ENCODE peak calls at places on chromosome 17, in six cellular contexts. One of them, this sample, is unnamed.

GRCh38 chr17:17710728-17711541 is 29.7 kb downstream of the RAI1 start:
- DNase-seq in GM06990: no peak
- DNase-seq in RWPE1: peak
- DNase-seq in ovary: peak
- DNase-seq in mammary epithelial cell: peak
- DNase-seq in neural crest cell: no peak
- DNase-seq in this sample: peak

GRCh38 chr17:17942846-17943245 is 29.4 kb downstream of the TOM1L2 start:
- DNase-seq in GM06990: no peak
- DNase-seq in RWPE1: peak
- DNase-seq in ovary: no peak
- DNase-seq in mammary epithelial cell: peak
- DNase-seq in neural crest cell: no peak
- DNase-seq in this sample: peak

GRCh38 chr17:49508061-49508865 is 13.2 kb downstream of the NGFR start:
- DNase-seq in GM06990: no peak
- DNase-seq in RWPE1: peak
- DNase-seq in ovary: no peak
- DNase-seq in mammary epithelial cell: peak
- DNase-seq in neural crest cell: no peak
- DNase-seq in this sample: peak

GRCh38 chr17:82370471-82371332 is 863 bp upstream of the UTS2R start:
- DNase-seq in GM06990: peak
- DNase-seq in RWPE1: no peak
- DNase-seq in ovary: no peak
- DNase-seq in mammary epithelial cell: no peak
- DNase-seq in neural crest cell: no peak
- DNase-seq in this sample: no peak

GRCh38 chr17:78475211-78475610 is 96.8 kb downstream of the PGS1 start:
- DNase-seq in GM06990: peak
- DNase-seq in RWPE1: no peak
- DNase-seq in ovary: no peak
- DNase-seq in mammary epithelial cell: no peak
- DNase-seq in neural crest cell: no peak
- DNase-seq in this sample: no peak

GRCh38 chr17:50893183-50893993 is 27.2 kb upstream of the TOB1 start:
- DNase-seq in GM06990: no peak
- DNase-seq in RWPE1: peak
- DNase-seq in ovary: no peak
- DNase-seq in mammary epithelial cell: peak
- DNase-seq in neural crest cell: peak
- DNase-seq in this sample: peak

GRCh38 chr17:50890675-50891516 is 24.7 kb upstream of the TOB1 start:
- DNase-seq in GM06990: no peak
- DNase-seq in RWPE1: peak
- DNase-seq in ovary: no peak
- DNase-seq in mammary epithelial cell: peak
- DNase-seq in neural crest cell: no peak
- DNase-seq in this sample: no peak

GRCh38 chr17:4872786-4873185 is 26.6 kb upstream of the C17orf107 start:
- DNase-seq in GM06990: no peak
- DNase-seq in RWPE1: no peak
- DNase-seq in ovary: no peak
- DNase-seq in mammary epithelial cell: no peak
- DNase-seq in neural crest cell: no peak
- DNase-seq in this sample: no peak

GRCh38 chr17:67506966-67507365 is 129.9 kb downstream of the PITPNC1 start:
- DNase-seq in GM06990: no peak
- DNase-seq in RWPE1: no peak
- DNase-seq in ovary: no peak
- DNase-seq in mammary epithelial cell: peak
- DNase-seq in neural crest cell: no peak
- DNase-seq in this sample: peak

GRCh38 chr17:82959242-82959930 is 119.6 kb upstream of the ZNF750 start:
- DNase-seq in GM06990: no peak
- DNase-seq in RWPE1: no peak
- DNase-seq in ovary: peak
- DNase-seq in mammary epithelial cell: no peak
- DNase-seq in neural crest cell: no peak
- DNase-seq in this sample: no peak

GRCh38 chr17:14311186-14311705 is 10.4 kb downstream of the HS3ST3B1 start:
- DNase-seq in GM06990: no peak
- DNase-seq in RWPE1: no peak
- DNase-seq in ovary: no peak
- DNase-seq in mammary epithelial cell: no peak
- DNase-seq in neural crest cell: no peak
- DNase-seq in this sample: no peak

GRCh38 chr17:81512984-81513668 is 527 bp upstream of the ACTG1 start:
- DNase-seq in GM06990: peak
- DNase-seq in RWPE1: peak
- DNase-seq in ovary: peak
- DNase-seq in mammary epithelial cell: peak
- DNase-seq in neural crest cell: peak
- DNase-seq in this sample: peak

GRCh38 chr17:17059301-17059890 is 17.1 kb downstream of the MPRIP start:
- DNase-seq in GM06990: no peak
- DNase-seq in RWPE1: no peak
- DNase-seq in ovary: peak
- DNase-seq in mammary epithelial cell: no peak
- DNase-seq in neural crest cell: no peak
- DNase-seq in this sample: no peak

GRCh38 chr17:15909481-15909991 is 35.4 kb upstream of the ADORA2B start:
- DNase-seq in GM06990: no peak
- DNase-seq in RWPE1: no peak
- DNase-seq in ovary: no peak
- DNase-seq in mammary epithelial cell: no peak
- DNase-seq in neural crest cell: no peak
- DNase-seq in this sample: peak

GRCh38 chr17:78661092-78661770 is 84.0 kb upstream of the DNAH17 start:
- DNase-seq in GM06990: no peak
- DNase-seq in RWPE1: peak
- DNase-seq in ovary: peak
- DNase-seq in mammary epithelial cell: peak
- DNase-seq in neural crest cell: no peak
- DNase-seq in this sample: peak

GRCh38 chr17:69606142-69606800 is 191.8 kb downstream of the MAP2K6 start:
- DNase-seq in GM06990: no peak
- DNase-seq in RWPE1: no peak
- DNase-seq in ovary: no peak
- DNase-seq in mammary epithelial cell: no peak
- DNase-seq in neural crest cell: no peak
- DNase-seq in this sample: no peak

GRCh38 chr17:7016406-7016805 is 4.0 kb downstream of the RNASEK start:
- DNase-seq in GM06990: no peak
- DNase-seq in RWPE1: no peak
- DNase-seq in ovary: no peak
- DNase-seq in mammary epithelial cell: no peak
- DNase-seq in neural crest cell: no peak
- DNase-seq in this sample: no peak

GRCh38 chr17:7015587-7016020 is 3.2 kb downstream of the RNASEK start:
- DNase-seq in GM06990: no peak
- DNase-seq in RWPE1: no peak
- DNase-seq in ovary: peak
- DNase-seq in mammary epithelial cell: no peak
- DNase-seq in neural crest cell: no peak
- DNase-seq in this sample: no peak

GRCh38 chr17:7016886-7017826 is 4.7 kb downstream of the RNASEK start:
- DNase-seq in GM06990: no peak
- DNase-seq in RWPE1: no peak
- DNase-seq in ovary: no peak
- DNase-seq in mammary epithelial cell: no peak
- DNase-seq in neural crest cell: no peak
- DNase-seq in this sample: no peak

GRCh38 chr17:7014261-7014994 is 2.0 kb downstream of the RNASEK start:
- DNase-seq in GM06990: peak
- DNase-seq in RWPE1: peak
- DNase-seq in ovary: peak
- DNase-seq in mammary epithelial cell: peak
- DNase-seq in neural crest cell: peak
- DNase-seq in this sample: peak

GRCh38 chr17:7014995-7015586 is 2.7 kb downstream of the RNASEK start:
- DNase-seq in GM06990: no peak
- DNase-seq in RWPE1: no peak
- DNase-seq in ovary: no peak
- DNase-seq in mammary epithelial cell: peak
- DNase-seq in neural crest cell: no peak
- DNase-seq in this sample: peak
- TF ChIP-seq CTCF in GM06990: no peak
- TF ChIP-seq CTCF in RWPE1: peak
- TF ChIP-seq CTCF in ovary: no peak
- TF ChIP-seq CTCF in mammary epithelial cell: no peak
- TF ChIP-seq CTCF in neural crest cell: peak
- TF ChIP-seq CTCF in this sample: no peak

GRCh38 chr17:60141111-60142018 is 8.4 kb upstream of the CA4 start:
- DNase-seq in GM06990: no peak
- DNase-seq in RWPE1: no peak
- DNase-seq in ovary: no peak
- DNase-seq in mammary epithelial cell: no peak
- DNase-seq in neural crest cell: no peak
- DNase-seq in this sample: peak
- TF ChIP-seq CTCF in GM06990: no peak
- TF ChIP-seq CTCF in RWPE1: no peak
- TF ChIP-seq CTCF in ovary: no peak
- TF ChIP-seq CTCF in mammary epithelial cell: no peak
- TF ChIP-seq CTCF in neural crest cell: no peak
- TF ChIP-seq CTCF in this sample: no peak

DNA sequence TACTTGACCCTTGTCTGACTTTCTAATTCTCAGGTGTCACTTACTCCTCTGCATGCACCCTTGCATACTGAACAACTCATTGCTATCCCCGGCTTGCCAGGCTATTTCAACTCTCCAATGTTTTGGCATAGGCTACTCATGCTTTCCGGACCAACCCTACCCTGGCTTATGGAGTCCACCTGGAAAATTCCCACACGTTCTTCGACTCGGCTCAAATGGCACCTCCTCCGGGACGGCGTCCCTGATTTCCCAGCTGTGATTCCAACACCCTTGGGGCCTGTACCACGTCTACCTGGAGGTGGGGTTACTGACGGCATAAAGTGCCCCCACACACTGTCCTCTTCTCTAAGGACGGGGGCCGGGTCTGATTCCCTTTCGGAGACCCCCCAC is 518 bp downstream of the SMYD4 start:
- DNase-seq in GM06990: no peak
- DNase-seq in RWPE1: peak
- DNase-seq in ovary: no peak
- DNase-seq in mammary epithelial cell: peak
- DNase-seq in neural crest cell: no peak
- DNase-seq in this sample: no peak
- TF ChIP-seq CTCF in GM06990: no peak
- TF ChIP-seq CTCF in RWPE1: no peak
- TF ChIP-seq CTCF in ovary: no peak
- TF ChIP-seq CTCF in mammary epithelial cell: no peak
- TF ChIP-seq CTCF in neural crest cell: no peak
- TF ChIP-seq CTCF in this sample: no peak

DNA sequence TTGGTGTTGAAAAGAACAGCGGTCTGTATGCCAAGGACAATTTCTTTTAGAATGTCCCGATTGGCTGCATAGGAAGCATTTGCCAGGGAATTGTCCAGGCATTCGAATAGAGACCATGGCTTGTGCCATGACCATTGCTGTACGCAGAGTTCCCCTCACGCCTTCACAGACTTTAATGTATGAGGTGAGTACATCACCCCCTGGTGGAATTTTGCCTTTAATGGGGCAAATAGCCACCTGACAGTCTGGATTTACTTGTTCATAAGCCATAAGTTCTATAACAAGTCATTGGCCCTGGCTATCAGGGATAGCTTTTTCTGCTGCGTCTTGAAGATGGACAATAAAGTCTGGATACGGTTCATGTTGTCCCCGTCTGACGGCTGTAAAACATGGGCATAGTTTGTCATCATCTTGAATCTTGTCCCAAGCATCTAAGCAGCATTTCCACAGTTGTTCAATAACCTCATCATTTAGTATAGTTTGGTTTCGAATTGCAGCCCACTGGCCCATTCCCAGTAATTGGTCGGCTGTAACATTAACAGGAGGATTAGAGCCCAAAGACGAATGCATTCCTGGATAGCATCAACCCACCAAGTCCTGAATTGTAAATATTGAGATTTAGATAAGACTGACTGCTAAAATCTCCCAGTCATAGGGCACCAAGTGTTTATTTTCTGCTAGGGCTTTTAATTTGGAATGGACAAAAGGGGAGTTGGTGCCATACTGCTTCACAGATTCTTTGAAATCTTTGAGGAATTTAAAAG is 67.7 kb upstream of the ARL4D start:
- DNase-seq in GM06990: no peak
- DNase-seq in RWPE1: no peak
- DNase-seq in ovary: no peak
- DNase-seq in mammary epithelial cell: no peak
- DNase-seq in neural crest cell: no peak
- DNase-seq in this sample: no peak
- TF ChIP-seq CTCF in GM06990: no peak
- TF ChIP-seq CTCF in RWPE1: no peak
- TF ChIP-seq CTCF in ovary: no peak
- TF ChIP-seq CTCF in mammary epithelial cell: no peak
- TF ChIP-seq CTCF in neural crest cell: peak
- TF ChIP-seq CTCF in this sample: no peak

GRCh38 chr17:8248751-8249607 is at the start of gene PFAS:
- DNase-seq in GM06990: peak
- DNase-seq in RWPE1: peak
- DNase-seq in ovary: peak
- DNase-seq in mammary epithelial cell: peak
- DNase-seq in neural crest cell: peak
- DNase-seq in this sample: peak
- TF ChIP-seq CTCF in GM06990: no peak
- TF ChIP-seq CTCF in RWPE1: no peak
- TF ChIP-seq CTCF in ovary: peak
- TF ChIP-seq CTCF in mammary epithelial cell: no peak
- TF ChIP-seq CTCF in neural crest cell: no peak
- TF ChIP-seq CTCF in this sample: peak

DNA sequence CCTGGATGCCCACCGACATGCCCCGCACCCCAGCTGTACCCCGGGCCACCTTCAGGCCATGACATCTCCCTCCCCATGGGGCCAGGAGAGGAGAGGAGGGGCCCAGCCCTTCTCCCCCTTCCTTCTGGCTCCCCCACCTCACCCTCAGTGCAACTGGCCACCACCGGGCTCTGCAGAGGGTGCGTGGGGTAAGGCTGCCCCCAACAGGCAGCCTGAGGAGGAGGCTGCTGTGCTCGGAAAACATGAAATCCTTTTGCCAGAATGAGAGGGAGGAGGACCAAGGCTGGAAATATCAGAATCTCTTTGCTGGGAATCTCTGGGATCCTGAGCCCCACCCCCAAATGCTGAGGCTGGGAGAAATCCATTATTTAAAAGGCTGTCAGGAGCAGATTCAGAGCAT is 68.4 kb downstream of the CCT6B start:
- DNase-seq in GM06990: no peak
- DNase-seq in RWPE1: peak
- DNase-seq in ovary: no peak
- DNase-seq in mammary epithelial cell: no peak
- DNase-seq in neural crest cell: peak
- DNase-seq in this sample: no peak
- TF ChIP-seq CTCF in GM06990: peak
- TF ChIP-seq CTCF in RWPE1: no peak
- TF ChIP-seq CTCF in ovary: no peak
- TF ChIP-seq CTCF in mammary epithelial cell: peak
- TF ChIP-seq CTCF in neural crest cell: peak
- TF ChIP-seq CTCF in this sample: peak